ENCODE peak calls at places on chromosomes 6 and 20, in four cellular contexts. One of them, this sample, is unnamed.
A peak's percentile ranks its signal among the peaks of the same experiment; 100 is the strongest.

GRCh38 chr6:48990746-48991145 is 472.3 kb downstream of the MMUT start:
- DNase-seq in IMR-90: no peak
- DNase-seq in H1: no peak
- DNase-seq in H9: no peak
- DNase-seq in this sample: no peak

GRCh38 chr6:36027501-36028087 is at the start of gene MAPK14:
- DNase-seq in H9: peak; percentile 99
- DNase-seq in IMR-90: peak; percentile 100
- DNase-seq in H1: peak; percentile 98
- DNase-seq in this sample: peak; percentile 100

GRCh38 chr6:12010635-12011275 is 1.4 kb upstream of the HIVEP1 start:
- DNase-seq in H1: peak; percentile 86
- DNase-seq in IMR-90: no peak
- DNase-seq in H9: peak; percentile 76
- DNase-seq in this sample: peak; percentile 91

GRCh38 chr6:149843051-149843633 is 21.0 kb downstream of the LRP11 start:
- DNase-seq in H1: no peak
- DNase-seq in H9: no peak
- DNase-seq in IMR-90: no peak
- DNase-seq in this sample: no peak

GRCh38 chr6:6806793-6807518 is 218.4 kb downstream of the LY86 start:
- DNase-seq in IMR-90: no peak
- DNase-seq in H9: no peak
- DNase-seq in H1: no peak
- DNase-seq in this sample: no peak

GRCh38 chr6:92364948-92365386 is 1054.4 kb downstream of the EPHA7 start:
- DNase-seq in H9: no peak
- DNase-seq in IMR-90: peak; percentile 31
- DNase-seq in H1: no peak
- DNase-seq in this sample: no peak

GRCh38 chr6:107830060-107830459 is 5.9 kb upstream of the SCML4 start:
- DNase-seq in H9: no peak
- DNase-seq in H1: no peak
- DNase-seq in IMR-90: no peak
- DNase-seq in this sample: no peak

GRCh38 chr6:157962601-157963084 is 19.0 kb upstream of the SYNJ2 start:
- DNase-seq in H9: no peak
- DNase-seq in H1: no peak
- DNase-seq in IMR-90: peak; percentile 83
- DNase-seq in this sample: no peak

GRCh38 chr6:99458319-99458718 is 33.2 kb upstream of the PNISR start:
- DNase-seq in H9: peak; percentile 27
- DNase-seq in IMR-90: peak; percentile 44
- DNase-seq in H1: no peak
- DNase-seq in this sample: peak; percentile 58

GRCh38 chr6:2767327-2767985 is 2.3 kb downstream of the WRNIP1 start:
- DNase-seq in IMR-90: no peak
- DNase-seq in H1: no peak
- DNase-seq in H9: no peak
- DNase-seq in this sample: no peak

GRCh38 chr6:15274696-15275387 is 29.0 kb downstream of the JARID2 start:
- DNase-seq in H1: no peak
- DNase-seq in IMR-90: peak; percentile 47
- DNase-seq in H9: no peak
- DNase-seq in this sample: peak; percentile 73

GRCh38 chr6:71473908-71474307 is 185.3 kb downstream of the OGFRL1 start:
- DNase-seq in H9: no peak
- DNase-seq in H1: no peak
- DNase-seq in IMR-90: peak; percentile 97
- DNase-seq in this sample: no peak

GRCh38 chr6:44172759-44173500 is 14.3 kb downstream of the CAPN11 start:
- DNase-seq in H1: peak; percentile 91
- DNase-seq in IMR-90: peak; percentile 65
- DNase-seq in H9: peak; percentile 74
- DNase-seq in this sample: peak; percentile 69
- H3K4me1 ChIP-seq in H1: peaks cover 12% of the 10 kb centered on the region
- H3K4me1 ChIP-seq in IMR-90: peaks cover 2% of the 10 kb centered on the region
- H3K4me1 ChIP-seq in H9: peaks cover 2% of the 10 kb centered on the region
- H3K4me1 ChIP-seq in this sample: no peaks in the 10 kb centered on the region

DNA sequence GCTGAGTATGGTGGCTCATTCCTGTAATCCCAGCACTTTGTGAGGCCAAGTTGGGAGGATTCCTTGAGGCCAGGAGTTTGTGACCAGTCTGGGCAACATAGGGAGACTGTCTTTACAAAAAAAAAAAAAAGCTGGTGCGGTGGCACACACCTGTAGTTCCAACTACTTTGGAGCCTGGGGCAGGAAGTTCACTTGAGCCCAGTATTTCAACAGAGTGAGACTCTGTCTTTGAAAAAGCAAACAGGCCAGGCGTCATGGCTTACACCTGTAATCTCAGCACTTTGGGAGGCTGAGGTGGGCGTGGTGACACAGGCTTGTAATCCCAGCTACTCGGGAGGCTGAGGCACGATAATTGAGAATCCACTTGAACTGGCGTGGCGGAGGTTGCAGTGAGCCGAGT is 28.7 kb downstream of the MYBL2 start:
- DNase-seq in IMR-90: no peak
- DNase-seq in H1: no peak
- DNase-seq in H9: no peak
- DNase-seq in this sample: no peak
- H3K56ac ChIP-seq in IMR-90: no peak overlapping the region
- H3K56ac ChIP-seq in H1: no peak overlapping the region
- H3K56ac ChIP-seq in H9: no peak overlapping the region
- H3K56ac ChIP-seq in this sample: no peak overlapping the region

DNA sequence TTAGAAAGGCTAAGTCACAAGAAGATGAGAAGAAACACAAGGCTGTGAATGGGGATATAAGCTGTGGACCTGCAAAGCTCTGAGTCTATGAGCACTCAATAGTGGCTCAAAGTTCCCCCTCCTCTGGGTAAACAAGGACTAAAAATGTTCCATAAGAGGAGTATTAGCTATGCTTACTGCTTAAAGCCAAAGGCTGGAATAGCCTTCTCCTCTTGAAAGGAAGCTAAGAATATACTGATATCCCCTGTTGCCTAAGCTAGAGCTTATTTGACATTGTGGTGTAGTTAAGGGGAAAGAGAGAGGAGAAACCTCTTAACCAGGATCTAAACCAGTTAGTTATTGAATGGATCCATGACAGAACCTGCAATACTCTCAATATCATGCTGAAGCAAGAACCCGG is 45.8 kb downstream of the NOL7 start:
- DNase-seq in H1: no peak
- DNase-seq in IMR-90: no peak
- DNase-seq in H9: no peak
- DNase-seq in this sample: no peak
- H3K4me1 ChIP-seq in H1: no peaks in the 10 kb centered on the region
- H3K4me1 ChIP-seq in IMR-90: peaks cover 5% of the 10 kb centered on the region
- H3K4me1 ChIP-seq in H9: no peaks in the 10 kb centered on the region
- H3K4me1 ChIP-seq in this sample: no peaks in the 10 kb centered on the region

DNA sequence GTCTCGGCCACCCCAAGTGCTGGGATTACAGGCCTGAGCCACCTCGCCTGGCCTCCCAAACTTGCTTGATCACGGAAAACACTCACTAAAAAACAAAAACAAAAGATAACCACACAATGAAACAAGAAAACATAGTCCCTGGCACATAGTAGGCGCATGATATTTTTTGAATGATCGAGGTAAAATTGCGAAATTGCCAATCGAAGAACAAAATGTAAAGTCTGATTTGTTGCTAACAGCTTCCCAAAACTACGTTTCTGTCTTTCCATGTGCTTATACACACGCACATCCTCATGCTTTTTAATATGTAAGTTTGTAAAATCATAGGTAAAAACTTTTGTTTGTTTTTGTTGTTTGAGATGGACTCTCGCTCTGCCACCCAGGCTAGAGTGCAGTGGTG is 168.5 kb upstream of the SALL4 start:
- DNase-seq in H9: no peak
- DNase-seq in IMR-90: no peak
- DNase-seq in H1: no peak
- DNase-seq in this sample: no peak
- H3K56ac ChIP-seq in H9: no peak overlapping the region
- H3K56ac ChIP-seq in IMR-90: no peak overlapping the region
- H3K56ac ChIP-seq in H1: no peak overlapping the region
- H3K56ac ChIP-seq in this sample: no peak overlapping the region

GRCh38 chr6:142903806-142904205 is 41.2 kb downstream of the HIVEP2 start:
- DNase-seq in H1: no peak
- DNase-seq in IMR-90: peak; percentile 66
- DNase-seq in H9: no peak
- DNase-seq in this sample: no peak
- H3K4me1 ChIP-seq in H1: peaks cover 5% of the 10 kb centered on the region
- H3K4me1 ChIP-seq in IMR-90: peaks cover 16% of the 10 kb centered on the region
- H3K4me1 ChIP-seq in H9: peaks cover 2% of the 10 kb centered on the region
- H3K4me1 ChIP-seq in this sample: no peaks in the 10 kb centered on the region

GRCh38 chr6:39357998-39358686 is 35.6 kb upstream of the KCNK16 start:
- DNase-seq in H9: peak; percentile 14
- DNase-seq in H1: no peak
- DNase-seq in IMR-90: peak; percentile 59
- DNase-seq in this sample: no peak
- H3K56ac ChIP-seq in H9: no peak overlapping the region
- H3K56ac ChIP-seq in H1: no peak overlapping the region
- H3K56ac ChIP-seq in IMR-90: no peak overlapping the region
- H3K56ac ChIP-seq in this sample: no peak overlapping the region

GRCh38 chr20:51429696-51430095 is 112.8 kb downstream of the NFATC2 start:
- DNase-seq in H1: no peak
- DNase-seq in IMR-90: no peak
- DNase-seq in H9: no peak
- DNase-seq in this sample: no peak

GRCh38 chr20:51427625-51428291 is 114.8 kb downstream of the NFATC2 start:
- DNase-seq in IMR-90: no peak
- DNase-seq in H9: no peak
- DNase-seq in H1: no peak
- DNase-seq in this sample: no peak

GRCh38 chr20:51430198-51430950 is 112.1 kb downstream of the NFATC2 start:
- DNase-seq in H9: no peak
- DNase-seq in IMR-90: no peak
- DNase-seq in H1: no peak
- DNase-seq in this sample: no peak

GRCh38 chr20:51428451-51429143 is 113.9 kb downstream of the NFATC2 start:
- DNase-seq in H9: no peak
- DNase-seq in IMR-90: peak; percentile 44
- DNase-seq in H1: no peak
- DNase-seq in this sample: peak; percentile 55

DNA sequence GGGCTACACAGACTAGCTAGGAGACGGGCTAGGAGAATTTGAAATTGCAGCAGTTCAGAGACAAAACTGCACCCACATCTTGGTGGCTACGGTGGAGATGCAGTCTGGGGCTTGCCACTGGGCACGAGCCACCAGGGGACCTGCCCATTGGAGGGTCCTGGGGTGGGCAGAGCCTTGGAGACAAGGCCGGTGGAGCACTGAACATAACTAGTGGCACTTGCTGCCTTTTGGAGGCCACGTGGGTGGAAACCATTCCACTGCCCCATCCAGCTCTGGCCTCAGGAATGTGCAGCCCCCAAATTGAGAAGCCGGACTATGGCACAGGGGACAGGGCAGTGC is 113.4 kb downstream of the NFATC2 start:
- DNase-seq in IMR-90: no peak
- DNase-seq in H9: no peak
- DNase-seq in H1: no peak
- DNase-seq in this sample: no peak
- H3K4me1 ChIP-seq in IMR-90: peaks cover 2% of the 10 kb centered on the region
- H3K4me1 ChIP-seq in H9: peaks cover 2% of the 10 kb centered on the region
- H3K4me1 ChIP-seq in H1: peaks cover 8% of the 10 kb centered on the region
- H3K4me1 ChIP-seq in this sample: peaks cover 3% of the 10 kb centered on the region

GRCh38 chr20:31695849-31696804 is 26.5 kb downstream of the BCL2L1 start:
- DNase-seq in H9: no peak
- DNase-seq in IMR-90: peak; percentile 57
- DNase-seq in H1: no peak
- DNase-seq in this sample: no peak
- H3K56ac ChIP-seq in H9: no peak overlapping the region
- H3K56ac ChIP-seq in IMR-90: no peak overlapping the region
- H3K56ac ChIP-seq in H1: no peak overlapping the region
- H3K56ac ChIP-seq in this sample: peak overlapping the region; percentile 53